ENCODE peak calls at places on chromosomes 5 and 9, in five cellular contexts. P, Y, J, Q and Z are unnamed samples.

GRCh38 chr9:117772960-117773359 is 68.8 kb downstream of the TLR4 start:
- DNase-seq in P (no peak), Y (peak; percentile 47), J (no peak), Q (peak; percentile 78), Z (peak; percentile 57)

GRCh38 chr9:108058137-108058779 is 568.7 kb upstream of the KLF4 start:
- DNase-seq in P (no peak), Y (no peak), J (no peak), Q (no peak), Z (no peak)

GRCh38 chr9:110936719-110937452 is 101.4 kb downstream of the LPAR1 start:
- DNase-seq in P (peak; percentile 75), Y (no peak), J (peak; percentile 31), Q (no peak), Z (no peak)

GRCh38 chr5:136722581-136722980 is 357.2 kb upstream of the TRPC7 start:
- DNase-seq in P (no peak), Y (no peak), J (no peak), Q (no peak), Z (no peak)

GRCh38 chr5:114360816-114361723 is 800 bp upstream of the KCNN2 start:
- DNase-seq in P (no peak), Y (peak; percentile 11), J (no peak), Q (no peak), Z (no peak)

GRCh38 chr5:57405984-57406383 is 76.6 kb downstream of the ACTBL2 start:
- DNase-seq in P (no peak), Y (no peak), J (no peak), Q (no peak), Z (no peak)

GRCh38 chr9:20087481-20087880 is 298.6 kb upstream of the SLC24A2 start:
- DNase-seq in P (no peak), Y (no peak), J (no peak), Q (no peak), Z (no peak)

GRCh38 chr9:135077497-135078200 is 9.8 kb upstream of the OLFM1 start:
- DNase-seq in P (no peak), Y (peak; percentile 76), J (peak; percentile 3), Q (no peak), Z (peak; percentile 13)

GRCh38 chr9:22147818-22148573 is 138.9 kb upstream of the CDKN2B start:
- DNase-seq in P (no peak), Y (peak; percentile 60), J (peak; percentile 77), Q (peak; percentile 94), Z (no peak)

GRCh38 chr5:125595095-125595494 is 828.1 kb upstream of the GRAMD2B start:
- DNase-seq in P (no peak), Y (no peak), J (no peak), Q (no peak), Z (no peak)

GRCh38 chr9:121373401-121373769 is 3.3 kb upstream of the STOM start:
- DNase-seq in P (peak; percentile 91), Y (peak; percentile 31), J (no peak), Q (no peak), Z (peak; percentile 73)

GRCh38 chr5:169637085-169637855 is at the start of gene DOCK2:
- DNase-seq in P (no peak), Y (no peak), J (no peak), Q (no peak), Z (no peak)

GRCh38 chr5:175597718-175598117 is 60.2 kb upstream of the HRH2 start:
- DNase-seq in P (no peak), Y (no peak), J (no peak), Q (no peak), Z (no peak)

GRCh38 chr9:18245911-18246310 is 228.0 kb upstream of the ADAMTSL1 start:
- DNase-seq in P (no peak), Y (no peak), J (no peak), Q (no peak), Z (no peak)
- TF ChIP-seq CTCF in P (peak; percentile 53), Y (no peak), J (no peak), Q (peak; percentile 45), Z (no peak)

DNA sequence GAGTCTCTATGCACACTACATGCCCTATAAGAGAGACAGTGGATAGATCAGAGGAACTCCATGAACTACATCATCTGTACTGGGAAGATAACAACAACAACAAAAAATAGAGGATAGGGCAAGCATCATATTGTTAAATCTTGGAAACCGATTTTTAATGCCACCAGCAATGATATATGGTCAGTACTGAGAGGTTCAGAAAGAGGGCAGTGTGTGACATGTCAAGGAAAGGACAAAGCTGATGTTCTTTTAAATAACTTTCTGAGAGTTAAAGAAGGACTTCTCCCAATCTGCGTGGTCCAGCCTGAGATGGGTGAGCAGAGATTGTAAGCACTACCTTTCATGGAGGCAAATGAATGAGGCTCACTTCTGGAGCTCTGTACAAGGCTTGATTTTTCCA is 62.0 kb upstream of the PHF24 start:
- DNase-seq in P (no peak), Y (no peak), J (no peak), Q (no peak), Z (peak; percentile 4)
- TF ChIP-seq CTCF in P (no peak), Y (no peak), J (peak; percentile 25), Q (no peak), Z (peak; percentile 9)

DNA sequence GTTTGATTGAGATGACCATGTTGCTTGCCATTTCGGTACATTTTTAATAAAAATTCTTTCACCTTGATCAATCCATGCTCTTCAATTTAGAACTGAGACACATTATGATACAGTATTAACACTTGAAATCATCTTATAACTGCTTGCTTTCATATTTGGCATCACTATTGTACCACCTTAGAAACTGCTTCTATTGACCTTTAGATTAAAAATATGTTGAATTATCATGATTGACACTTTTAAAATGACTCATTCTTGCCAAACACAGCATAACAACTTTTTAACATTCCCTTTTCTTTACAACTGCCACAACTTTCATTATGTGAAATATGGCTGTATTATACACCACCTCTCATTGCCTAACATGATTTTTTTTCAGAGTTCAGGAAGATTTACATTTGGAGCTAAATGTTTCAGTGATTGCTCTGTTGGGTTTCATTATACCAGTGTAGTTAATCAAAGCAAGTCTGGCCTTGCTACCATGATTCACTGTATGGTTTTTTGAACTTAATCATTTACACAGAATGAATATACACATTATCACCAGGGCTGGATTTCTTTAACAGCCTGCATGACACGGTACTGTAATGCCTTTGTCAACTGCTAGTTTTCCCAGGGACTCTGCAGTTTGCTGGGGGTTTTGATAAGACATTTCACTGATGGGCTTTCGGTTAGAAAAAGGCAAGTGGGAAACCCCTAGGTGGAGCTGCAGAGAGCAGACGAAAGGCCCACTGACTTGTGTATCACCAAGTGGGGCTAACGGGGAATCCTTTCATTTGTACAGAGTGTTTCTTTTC is 93.6 kb upstream of the TLE4 start:
- DNase-seq in P (no peak), Y (peak; percentile 72), J (peak; percentile 24), Q (no peak), Z (peak; percentile 24)
- TF ChIP-seq CTCF in P (peak; percentile 38), Y (peak; percentile 28), J (peak; percentile 52), Q (peak; percentile 65), Z (no peak)

DNA sequence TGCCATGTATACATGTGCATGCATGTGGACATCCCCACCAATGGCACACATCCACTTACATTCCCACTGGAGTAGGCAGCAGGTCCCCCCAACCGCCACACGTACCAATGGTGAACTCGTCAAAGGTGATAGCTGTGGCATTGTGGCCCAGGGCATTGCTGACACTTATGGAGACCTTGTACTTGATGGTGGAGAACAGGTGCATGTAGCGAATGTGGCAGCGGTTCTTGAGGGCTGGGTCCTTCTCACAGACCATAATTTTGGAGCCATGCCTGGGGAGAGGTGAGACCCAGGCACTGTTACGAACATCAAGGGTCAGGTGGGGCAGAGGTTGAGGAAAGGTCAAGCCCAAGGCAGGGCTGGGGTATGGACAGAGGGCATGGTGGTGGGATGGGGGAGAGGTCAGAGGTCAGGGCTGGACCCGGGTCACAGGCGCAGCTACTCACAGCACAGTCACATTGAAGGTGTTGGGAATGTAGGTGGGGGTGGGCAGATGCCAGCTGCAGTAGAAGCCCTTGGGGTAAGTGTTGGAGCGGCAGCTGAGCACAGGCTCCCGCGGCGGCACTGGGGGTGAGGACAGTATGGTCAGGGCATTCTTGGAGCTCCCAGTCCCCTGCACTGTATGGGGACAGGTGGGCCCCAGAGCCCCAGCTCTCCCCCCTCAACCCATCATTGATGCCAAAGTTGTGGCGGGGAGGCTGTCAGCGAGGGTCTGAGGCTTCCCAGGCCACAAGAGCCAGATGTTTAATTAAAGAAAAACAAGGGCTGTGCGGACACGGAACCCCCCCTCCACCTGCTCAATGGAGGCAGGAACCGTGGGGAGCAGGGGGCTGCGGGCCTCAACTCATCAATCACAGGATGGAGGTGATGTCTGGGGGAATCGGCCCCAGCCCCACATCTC is 31.9 kb downstream of the CNTFR start:
- DNase-seq in P (no peak), Y (no peak), J (no peak), Q (no peak), Z (no peak)
- TF ChIP-seq CTCF in P (no peak), Y (no peak), J (no peak), Q (no peak), Z (no peak)

GRCh38 chr9:1102010-1102712 is 52.0 kb downstream of the DMRT2 start:
- DNase-seq in P (no peak), Y (no peak), J (no peak), Q (no peak), Z (no peak)

GRCh38 chr9:1098551-1098950 is 48.4 kb downstream of the DMRT2 start:
- DNase-seq in P (no peak), Y (no peak), J (peak; percentile 13), Q (peak; percentile 11), Z (peak; percentile 39)

GRCh38 chr9:1096155-1096964 is 46.2 kb downstream of the DMRT2 start:
- DNase-seq in P (no peak), Y (no peak), J (no peak), Q (no peak), Z (no peak)

GRCh38 chr9:1100192-1100591 is 50.0 kb downstream of the DMRT2 start:
- DNase-seq in P (no peak), Y (no peak), J (peak; percentile 71), Q (no peak), Z (no peak)

DNA sequence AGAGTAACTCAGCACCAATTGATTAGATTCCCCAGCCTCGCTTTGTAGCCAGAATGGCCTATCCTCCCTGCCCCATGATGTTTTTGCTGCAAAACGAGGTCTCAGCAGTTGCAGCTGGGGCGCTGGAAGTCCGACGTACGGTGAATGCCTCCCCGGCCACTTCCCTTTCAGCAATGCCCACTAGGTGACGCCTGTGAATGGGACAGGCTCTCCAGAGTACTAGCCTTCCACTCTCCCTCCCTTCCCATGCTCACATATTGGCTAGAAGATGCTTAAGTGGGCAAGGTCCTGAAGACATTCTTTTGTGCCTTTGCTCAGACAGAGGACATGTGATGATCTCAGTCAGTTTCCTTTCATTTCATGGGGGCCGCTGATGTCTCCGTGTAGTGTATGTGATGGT is 50.8 kb downstream of the DMRT2 start:
- DNase-seq in P (no peak), Y (no peak), J (peak; percentile 65), Q (peak; percentile 19), Z (peak; percentile 59)
- TF ChIP-seq CTCF in P (peak; percentile 75), Y (peak; percentile 68), J (peak; percentile 71), Q (peak; percentile 84), Z (peak; percentile 72)

GRCh38 chr9:132978451-132979087 is at the start of gene GFI1B:
- DNase-seq in P (no peak), Y (no peak), J (peak; percentile 8), Q (no peak), Z (no peak)
- TF ChIP-seq CTCF in P (no peak), Y (no peak), J (no peak), Q (no peak), Z (no peak)

GRCh38 chr9:35606138-35606504 is 1.1 kb downstream of the TESK1 start:
- DNase-seq in P (no peak), Y (no peak), J (no peak), Q (no peak), Z (no peak)

GRCh38 chr9:35603506-35603985 is 1.5 kb upstream of the TESK1 start:
- DNase-seq in P (peak; percentile 75), Y (peak; percentile 50), J (peak; percentile 30), Q (no peak), Z (peak; percentile 79)

GRCh38 chr9:35605336-35606137 is 475 bp downstream of the TESK1 start:
- DNase-seq in P (no peak), Y (peak; percentile 42), J (no peak), Q (no peak), Z (peak; percentile 11)

GRCh38 chr9:35604578-35605335 is at the start of gene TESK1:
- DNase-seq in P (no peak), Y (peak; percentile 95), J (peak; percentile 70), Q (no peak), Z (peak; percentile 78)

GRCh38 chr9:35603986-35604577 is 980 bp upstream of the TESK1 start:
- DNase-seq in P (peak; percentile 99), Y (peak; percentile 100), J (peak; percentile 98), Q (peak; percentile 97), Z (peak; percentile 99)
- TF ChIP-seq CTCF in P (peak; percentile 91), Y (peak; percentile 100), J (peak; percentile 80), Q (peak; percentile 88), Z (peak; percentile 69)